ENCODE peak calls at places on chromosomes 11 and 22, in six cellular contexts. W, H, X, U, J and D are unnamed samples.

GRCh38 chr11:64148200-64148916 is 17.6 kb downstream of the MACROD1 start:
- DNase-seq in W (peak), H (peak), X (peak), U (peak), J (peak), D (peak)

GRCh38 chr11:42054351-42054750 is 594.9 kb upstream of the LRRC4C start:
- DNase-seq in W (no peak), H (peak), X (no peak), U (no peak), J (no peak), D (no peak)

GRCh38 chr11:129214710-129215295 is 22.7 kb upstream of the ARHGAP32 start:
- DNase-seq in W (no peak), H (no peak), X (no peak), U (no peak), J (no peak), D (no peak)

GRCh38 chr11:47383106-47383505 is 4.8 kb upstream of the SPI1 start:
- DNase-seq in W (no peak), H (no peak), X (no peak), U (no peak), J (no peak), D (no peak)

GRCh38 chr22:46845281-46846153 is 83.1 kb downstream of the TBC1D22A start:
- DNase-seq in W (peak), H (peak), X (no peak), U (no peak), J (no peak), D (no peak)

GRCh38 chr11:120883404-120884135 is 140.3 kb upstream of the TBCEL start:
- DNase-seq in W (no peak), H (peak), X (no peak), U (no peak), J (peak), D (no peak)

GRCh38 chr11:57900315-57900714 is 123.4 kb upstream of the OR9Q1 start:
- DNase-seq in W (no peak), H (no peak), X (peak), U (no peak), J (no peak), D (no peak)

GRCh38 chr22:20064545-20065262 is 15.3 kb upstream of the DGCR8 start:
- DNase-seq in W (no peak), H (no peak), X (no peak), U (no peak), J (peak), D (no peak)

GRCh38 chr11:57444362-57445074 is 15.8 kb upstream of the RTN4RL2 start:
- DNase-seq in W (no peak), H (no peak), X (no peak), U (no peak), J (no peak), D (no peak)

GRCh38 chr11:14971865-14972580 is at the start of gene CALCA:
- DNase-seq in W (no peak), H (no peak), X (no peak), U (no peak), J (no peak), D (no peak)

GRCh38 chr22:41491379-41492100 is 22.6 kb downstream of the ACO2 start:
- DNase-seq in W (no peak), H (peak), X (no peak), U (no peak), J (no peak), D (peak)

GRCh38 chr11:8959546-8960166 is 4.6 kb downstream of the TMEM9B start:
- DNase-seq in W (peak), H (peak), X (peak), U (peak), J (no peak), D (peak)

GRCh38 chr11:99686838-99687237 is 666.1 kb downstream of the CNTN5 start:
- DNase-seq in W (no peak), H (no peak), X (no peak), U (no peak), J (no peak), D (no peak)

GRCh38 chr11:61545341-61545740 is 35.5 kb downstream of the SYT7 start:
- DNase-seq in W (peak), H (no peak), X (no peak), U (no peak), J (no peak), D (no peak)

GRCh38 chr11:72709478-72710238 is 35.4 kb upstream of the PDE2A start:
- DNase-seq in W (no peak), H (no peak), X (no peak), U (no peak), J (no peak), D (no peak)

GRCh38 chr22:36397081-36397766 is 9.5 kb upstream of the MYH9 start:
- DNase-seq in W (peak), H (peak), X (no peak), U (no peak), J (no peak), D (no peak)

GRCh38 chr11:74577624-74578396 is 14.6 kb upstream of the POLD3 start:
- DNase-seq in W (no peak), H (peak), X (no peak), U (peak), J (no peak), D (no peak)

GRCh38 chr11:57668467-57668890 is 565 bp downstream of the ZDHHC5 start:
- DNase-seq in W (no peak), H (no peak), X (peak), U (no peak), J (peak), D (no peak)

GRCh38 chr11:7672960-7673723 is at the start of gene CYB5R2:
- DNase-seq in W (no peak), H (peak), X (peak), U (no peak), J (peak), D (no peak)

GRCh38 chr11:131809203-131809948 is 439.0 kb downstream of the NTM start:
- DNase-seq in W (no peak), H (no peak), X (no peak), U (peak), J (no peak), D (no peak)

GRCh38 chr11:43833657-43834073 is 47.0 kb upstream of the ALKBH3 start:
- DNase-seq in W (peak), H (peak), X (no peak), U (no peak), J (no peak), D (no peak)

GRCh38 chr11:47056261-47056915 is 119.8 kb downstream of the CSTPP1 start:
- DNase-seq in W (peak), H (peak), X (peak), U (no peak), J (no peak), D (no peak)

GRCh38 chr11:126411971-126412381 is 56.5 kb downstream of the ST3GAL4 start:
- DNase-seq in W (no peak), H (no peak), X (no peak), U (peak), J (no peak), D (no peak)

GRCh38 chr11:86034710-86035109 is 34.2 kb downstream of the PICALM start:
- DNase-seq in W (no peak), H (no peak), X (no peak), U (no peak), J (no peak), D (no peak)

GRCh38 chr11:46727952-46728658 is 9.1 kb downstream of the F2 start:
- DNase-seq in W (no peak), H (no peak), X (no peak), U (no peak), J (peak), D (no peak)

GRCh38 chr11:92739020-92739419 is 230.4 kb upstream of the MTNR1B start:
- DNase-seq in W (peak), H (peak), X (no peak), U (peak), J (no peak), D (no peak)

GRCh38 chr11:113528982-113529381 is 53.8 kb upstream of the DRD2 start:
- DNase-seq in W (no peak), H (peak), X (no peak), U (no peak), J (no peak), D (no peak)

GRCh38 chr22:38202437-38203089 is 769 bp downstream of the MAFF start:
- DNase-seq in W (peak), H (peak), X (peak), U (peak), J (peak), D (peak)

GRCh38 chr22:39238966-39239510 is 5.7 kb downstream of the PDGFB start:
- DNase-seq in W (no peak), H (no peak), X (no peak), U (no peak), J (no peak), D (no peak)
- H3K27ac ChIP-seq in W (no peak), H (no peak), X (no peak), U (no peak), J (no peak), D (no peak)

GRCh38 chr22:23787600-23787896 is 782 bp downstream of the SMARCB1 start:
- DNase-seq in W (no peak), H (no peak), X (no peak), U (no peak), J (no peak), D (no peak)

GRCh38 chr22:23789121-23789520 is 2.4 kb downstream of the SMARCB1 start:
- DNase-seq in W (no peak), H (no peak), X (no peak), U (no peak), J (no peak), D (no peak)

GRCh38 chr22:23787910-23788309 is 1.1 kb downstream of the SMARCB1 start:
- DNase-seq in W (no peak), H (no peak), X (no peak), U (no peak), J (no peak), D (no peak)

GRCh38 chr22:23790819-23791736 is 4.3 kb downstream of the SMARCB1 start:
- DNase-seq in W (no peak), H (peak), X (no peak), U (no peak), J (no peak), D (no peak)

DNA sequence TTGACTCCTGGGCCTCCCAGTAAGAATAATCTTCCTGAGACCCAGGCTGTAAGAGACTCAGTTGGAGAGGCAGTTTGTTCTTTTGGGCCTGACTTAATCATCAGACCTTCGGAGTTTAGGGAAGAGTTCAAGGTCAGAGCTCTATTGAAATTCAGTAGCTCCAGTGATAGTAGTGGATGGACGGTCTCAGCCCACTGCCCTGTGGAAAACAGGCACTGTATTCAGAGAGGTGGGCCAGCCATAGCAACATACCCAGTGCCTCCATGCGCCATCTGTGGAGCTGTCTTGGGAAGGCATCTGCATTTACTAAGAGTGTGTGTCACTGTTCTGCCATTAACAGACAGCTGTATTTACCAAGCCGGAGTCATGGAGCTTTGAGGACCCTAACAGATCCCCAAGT is 2.9 kb downstream of the SMARCB1 start:
- DNase-seq in W (no peak), H (no peak), X (no peak), U (no peak), J (no peak), D (no peak)
- H3K27ac ChIP-seq in W (no peak), H (no peak), X (no peak), U (no peak), J (no peak), D (no peak)

GRCh38 chr11:66339163-66339675 is 3.0 kb upstream of the RIN1 start:
- DNase-seq in W (no peak), H (no peak), X (no peak), U (no peak), J (no peak), D (no peak)
- H3K27ac ChIP-seq in W (no peak), H (peak), X (no peak), U (peak), J (no peak), D (no peak)

GRCh38 chr11:116931206-116931953 is 94.0 kb upstream of the APOA1 start:
- DNase-seq in W (no peak), H (peak), X (peak), U (no peak), J (no peak), D (peak)
- H3K27ac ChIP-seq in W (no peak), H (no peak), X (peak), U (no peak), J (no peak), D (peak)

GRCh38 chr11:12220305-12220704 is 109.9 kb downstream of the MICAL2 start:
- DNase-seq in W (no peak), H (no peak), X (no peak), U (no peak), J (peak), D (no peak)
- H3K27ac ChIP-seq in W (peak), H (peak), X (no peak), U (peak), J (peak), D (no peak)

DNA sequence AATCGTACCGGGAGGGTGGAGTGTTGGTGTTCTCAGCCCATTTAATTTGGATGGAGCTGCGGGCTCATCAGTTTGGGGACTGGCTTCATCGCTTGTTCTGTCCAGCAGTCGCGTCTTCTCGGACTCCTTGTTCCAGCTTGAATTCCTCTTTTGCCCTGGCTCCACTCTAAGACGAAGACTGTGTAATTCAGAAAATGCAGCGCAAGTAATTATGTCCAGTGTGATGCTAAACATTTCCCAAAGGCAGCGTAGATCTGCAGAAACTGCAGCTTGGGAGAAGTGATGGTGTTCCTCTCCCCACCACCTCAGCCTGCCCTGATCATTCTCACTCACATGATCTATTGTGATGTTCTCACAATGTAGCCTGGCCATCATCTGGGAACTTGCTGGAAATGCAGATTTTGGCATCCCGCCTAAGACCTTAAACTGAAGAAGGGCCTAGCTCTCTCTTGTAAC is 666 bp downstream of the SLC25A18 start:
- DNase-seq in W (no peak), H (peak), X (no peak), U (no peak), J (no peak), D (no peak)
- H3K27ac ChIP-seq in W (no peak), H (no peak), X (peak), U (no peak), J (no peak), D (no peak)

GRCh38 chr11:11211888-11212287 is 141.2 kb downstream of the CSNK2A3 start:
- DNase-seq in W (no peak), H (no peak), X (no peak), U (no peak), J (no peak), D (no peak)

GRCh38 chr11:11208994-11209393 is 144.1 kb downstream of the CSNK2A3 start:
- DNase-seq in W (no peak), H (no peak), X (no peak), U (no peak), J (no peak), D (no peak)

GRCh38 chr11:11209967-11210366 is 143.1 kb downstream of the CSNK2A3 start:
- DNase-seq in W (no peak), H (no peak), X (no peak), U (no peak), J (no peak), D (no peak)

GRCh38 chr11:11213117-11213516 is 139.9 kb downstream of the CSNK2A3 start:
- DNase-seq in W (no peak), H (no peak), X (no peak), U (no peak), J (no peak), D (no peak)

GRCh38 chr11:11211186-11211585 is 141.9 kb downstream of the CSNK2A3 start:
- DNase-seq in W (no peak), H (no peak), X (no peak), U (no peak), J (no peak), D (no peak)
- H3K27ac ChIP-seq in W (no peak), H (no peak), X (no peak), U (no peak), J (no peak), D (no peak)

DNA sequence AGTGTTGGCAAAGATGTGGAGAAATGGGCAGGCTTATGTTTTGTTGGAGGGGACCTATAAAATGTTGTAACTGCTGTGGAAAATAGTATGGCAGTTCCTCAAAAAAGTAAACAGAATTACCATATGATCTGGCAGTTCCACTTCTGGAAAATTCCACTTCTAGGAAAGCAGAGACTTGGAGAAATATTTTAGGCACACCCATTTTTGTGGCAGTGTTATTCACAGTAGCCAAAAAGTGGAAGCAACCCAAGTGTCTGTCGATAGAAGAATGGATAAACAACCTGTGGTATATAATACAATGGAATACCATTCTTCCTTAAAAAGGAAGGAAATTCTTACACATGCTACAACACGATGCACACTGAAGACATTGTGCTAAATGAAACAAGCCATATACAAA is 57.0 kb upstream of the ADORA2A start:
- DNase-seq in W (no peak), H (peak), X (no peak), U (no peak), J (no peak), D (no peak)
- H3K27ac ChIP-seq in W (no peak), H (no peak), X (no peak), U (no peak), J (no peak), D (no peak)